ENCODE peak calls at places on chromosomes 4 and X, in four cellular contexts. One of them, this sample, is unnamed.

GRCh38 chrX:30957753-30958152 is 68.7 kb upstream of the TAB3 start:
- DNase-seq in astrocyte of the spinal cord: peak
- DNase-seq in AG09309: no peak
- DNase-seq in stomach: no peak
- DNase-seq in this sample: no peak

GRCh38 chr4:40462326-40462725 is 127.2 kb downstream of the CHRNA9 start:
- DNase-seq in astrocyte of the spinal cord: no peak
- DNase-seq in AG09309: no peak
- DNase-seq in stomach: no peak
- DNase-seq in this sample: no peak

GRCh38 chrX:132216806-132217202 is 2.4 kb downstream of the RAP2C start:
- DNase-seq in astrocyte of the spinal cord: peak
- DNase-seq in AG09309: no peak
- DNase-seq in stomach: no peak
- DNase-seq in this sample: peak

GRCh38 chr4:52904421-52904820 is 42.3 kb downstream of the RASL11B start:
- DNase-seq in astrocyte of the spinal cord: peak
- DNase-seq in AG09309: no peak
- DNase-seq in stomach: no peak
- DNase-seq in this sample: no peak

GRCh38 chrX:10199212-10199611 is 42.4 kb downstream of the CLCN4 start:
- DNase-seq in astrocyte of the spinal cord: no peak
- DNase-seq in AG09309: no peak
- DNase-seq in stomach: no peak
- DNase-seq in this sample: no peak

GRCh38 chr4:124711469-124712416 is 789 bp downstream of the ANKRD50 start:
- DNase-seq in astrocyte of the spinal cord: peak
- DNase-seq in AG09309: peak
- DNase-seq in stomach: peak
- DNase-seq in this sample: peak

GRCh38 chr4:157421365-157421764 is 200.8 kb downstream of the GRIA2 start:
- DNase-seq in astrocyte of the spinal cord: no peak
- DNase-seq in AG09309: no peak
- DNase-seq in stomach: no peak
- DNase-seq in this sample: no peak

GRCh38 chr4:122921971-122922876 is at the start of gene NUDT6:
- DNase-seq in astrocyte of the spinal cord: peak
- DNase-seq in AG09309: no peak
- DNase-seq in stomach: peak
- DNase-seq in this sample: peak

GRCh38 chrX:79415056-79415455 is 47.9 kb upstream of the ITM2A start:
- DNase-seq in astrocyte of the spinal cord: no peak
- DNase-seq in AG09309: no peak
- DNase-seq in stomach: no peak
- DNase-seq in this sample: no peak

GRCh38 chr4:170423137-170423536 is 333.4 kb upstream of the AADAT start:
- DNase-seq in astrocyte of the spinal cord: peak
- DNase-seq in AG09309: no peak
- DNase-seq in stomach: no peak
- DNase-seq in this sample: no peak

GRCh38 chr4:155591201-155591600 is 75.4 kb upstream of the GUCY1A1 start:
- DNase-seq in astrocyte of the spinal cord: no peak
- DNase-seq in AG09309: no peak
- DNase-seq in stomach: no peak
- DNase-seq in this sample: no peak

GRCh38 chrX:88830113-88830512 is 83.1 kb downstream of the CPXCR1 start:
- DNase-seq in astrocyte of the spinal cord: no peak
- DNase-seq in AG09309: no peak
- DNase-seq in stomach: no peak
- DNase-seq in this sample: no peak

GRCh38 chrX:1316527-1316926 is 20.1 kb upstream of the IL3RA start:
- DNase-seq in astrocyte of the spinal cord: no peak
- DNase-seq in AG09309: no peak
- DNase-seq in stomach: peak
- DNase-seq in this sample: no peak

GRCh38 chr4:88027611-88028608 is 20.5 kb downstream of the PKD2 start:
- DNase-seq in astrocyte of the spinal cord: peak
- DNase-seq in AG09309: peak
- DNase-seq in stomach: no peak
- DNase-seq in this sample: peak

GRCh38 chrX:86946569-86946968 is 571.0 kb upstream of the KLHL4 start:
- DNase-seq in astrocyte of the spinal cord: no peak
- DNase-seq in AG09309: no peak
- DNase-seq in stomach: no peak
- DNase-seq in this sample: peak

GRCh38 chr4:105632599-105632998 is 75.9 kb downstream of the INTS12 start:
- DNase-seq in astrocyte of the spinal cord: no peak
- DNase-seq in AG09309: no peak
- DNase-seq in stomach: no peak
- DNase-seq in this sample: peak

GRCh38 chrX:135345328-135345645 is 36.0 kb downstream of the ETDC start:
- DNase-seq in astrocyte of the spinal cord: peak
- DNase-seq in AG09309: peak
- DNase-seq in stomach: peak
- DNase-seq in this sample: no peak

GRCh38 chrX:25005382-25006185 is 10.2 kb downstream of the ARX start:
- DNase-seq in astrocyte of the spinal cord: no peak
- DNase-seq in AG09309: no peak
- DNase-seq in stomach: no peak
- DNase-seq in this sample: no peak

GRCh38 chrX:39519213-39519544 is 578.6 kb downstream of the BCOR start:
- DNase-seq in astrocyte of the spinal cord: peak
- DNase-seq in AG09309: no peak
- DNase-seq in stomach: peak
- DNase-seq in this sample: no peak

GRCh38 chr4:112704991-112705845 is 68.3 kb downstream of the LARP7 start:
- DNase-seq in astrocyte of the spinal cord: peak
- DNase-seq in AG09309: no peak
- DNase-seq in stomach: peak
- DNase-seq in this sample: no peak

GRCh38 chr4:163107754-163108153 is 58.9 kb downstream of the NAF1 start:
- DNase-seq in astrocyte of the spinal cord: peak
- DNase-seq in AG09309: no peak
- DNase-seq in stomach: no peak
- DNase-seq in this sample: peak

GRCh38 chrX:53091354-53091753 is 2.6 kb upstream of the KANTR start:
- DNase-seq in astrocyte of the spinal cord: no peak
- DNase-seq in AG09309: no peak
- DNase-seq in stomach: no peak
- DNase-seq in this sample: no peak

GRCh38 chr4:95638920-95639501 is 90.2 kb upstream of the UNC5C start:
- DNase-seq in astrocyte of the spinal cord: no peak
- DNase-seq in AG09309: no peak
- DNase-seq in stomach: no peak
- DNase-seq in this sample: peak

GRCh38 chr4:123528501-123529277 is 132.1 kb downstream of the SPRY1 start:
- DNase-seq in astrocyte of the spinal cord: no peak
- DNase-seq in AG09309: no peak
- DNase-seq in stomach: no peak
- DNase-seq in this sample: no peak

GRCh38 chr4:182528819-182529218 is 285.6 kb downstream of the TENM3 start:
- DNase-seq in astrocyte of the spinal cord: no peak
- DNase-seq in AG09309: no peak
- DNase-seq in stomach: no peak
- DNase-seq in this sample: no peak

GRCh38 chr4:174352405-174352804 is 68.7 kb downstream of the CEP44 start:
- DNase-seq in astrocyte of the spinal cord: no peak
- DNase-seq in AG09309: no peak
- DNase-seq in stomach: no peak
- DNase-seq in this sample: no peak

GRCh38 chrX:130120746-130121504 is 10.6 kb upstream of the ELF4 start:
- DNase-seq in astrocyte of the spinal cord: peak
- DNase-seq in AG09309: peak
- DNase-seq in stomach: peak
- DNase-seq in this sample: peak

DNA sequence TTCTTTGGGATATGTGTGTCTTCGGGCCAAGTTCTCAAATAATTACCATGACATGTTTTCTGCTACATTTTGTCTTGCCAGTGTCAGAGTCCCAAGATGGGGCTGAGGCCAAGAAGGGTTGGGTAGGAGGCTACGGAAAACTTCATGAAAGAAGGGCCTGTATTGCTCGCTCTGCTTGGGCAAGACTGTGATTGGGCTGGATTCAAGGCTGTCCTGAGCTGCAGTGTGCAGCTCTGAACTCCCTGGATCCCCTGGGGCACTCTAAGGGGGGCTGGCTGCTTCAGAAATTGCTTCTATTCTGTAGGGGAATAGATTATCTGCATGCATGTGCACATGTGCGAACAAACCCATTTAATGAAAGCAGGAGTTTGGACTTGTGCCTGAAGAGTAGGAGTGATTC is 13.6 kb downstream of the TSPAN6 start:
- DNase-seq in astrocyte of the spinal cord: no peak
- DNase-seq in AG09309: no peak
- DNase-seq in stomach: no peak
- DNase-seq in this sample: no peak
- TF ChIP-seq CTCF in astrocyte of the spinal cord: no peak
- TF ChIP-seq CTCF in AG09309: no peak
- TF ChIP-seq CTCF in stomach: no peak
- TF ChIP-seq CTCF in this sample: no peak

DNA sequence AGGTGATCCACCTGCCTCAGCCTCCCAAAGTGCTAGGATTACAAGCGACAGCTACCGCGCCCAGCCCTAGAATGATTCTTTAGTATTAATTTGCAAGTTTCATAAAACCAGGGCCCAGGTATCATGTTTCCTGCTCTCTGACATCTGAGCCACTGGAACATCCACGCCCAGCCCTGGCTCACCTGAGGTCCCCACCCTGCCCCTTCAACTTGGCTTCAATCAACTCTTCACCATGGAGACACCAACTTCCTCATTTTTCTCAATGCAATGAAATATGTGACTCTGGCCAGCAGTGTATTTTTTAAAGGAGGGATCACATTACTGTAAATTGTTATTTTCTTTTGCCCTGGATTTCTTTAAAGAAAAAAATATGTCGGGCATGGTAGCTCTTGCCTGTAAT is 3.9 kb downstream of the PRSS12 start:
- DNase-seq in astrocyte of the spinal cord: no peak
- DNase-seq in AG09309: no peak
- DNase-seq in stomach: no peak
- DNase-seq in this sample: no peak
- TF ChIP-seq CTCF in astrocyte of the spinal cord: no peak
- TF ChIP-seq CTCF in AG09309: no peak
- TF ChIP-seq CTCF in stomach: no peak
- TF ChIP-seq CTCF in this sample: no peak

GRCh38 chrX:119186194-119186593 is 49.9 kb upstream of the PGRMC1 start:
- DNase-seq in astrocyte of the spinal cord: no peak
- DNase-seq in AG09309: no peak
- DNase-seq in stomach: no peak
- DNase-seq in this sample: no peak

GRCh38 chrX:119187298-119187697 is 48.8 kb upstream of the PGRMC1 start:
- DNase-seq in astrocyte of the spinal cord: no peak
- DNase-seq in AG09309: no peak
- DNase-seq in stomach: no peak
- DNase-seq in this sample: peak

GRCh38 chrX:119186763-119187162 is 49.3 kb upstream of the PGRMC1 start:
- DNase-seq in astrocyte of the spinal cord: no peak
- DNase-seq in AG09309: no peak
- DNase-seq in stomach: no peak
- DNase-seq in this sample: no peak

GRCh38 chrX:119177278-119177677 is 49.7 kb upstream of the KIAA1210 start:
- DNase-seq in astrocyte of the spinal cord: no peak
- DNase-seq in AG09309: no peak
- DNase-seq in stomach: no peak
- DNase-seq in this sample: no peak

DNA sequence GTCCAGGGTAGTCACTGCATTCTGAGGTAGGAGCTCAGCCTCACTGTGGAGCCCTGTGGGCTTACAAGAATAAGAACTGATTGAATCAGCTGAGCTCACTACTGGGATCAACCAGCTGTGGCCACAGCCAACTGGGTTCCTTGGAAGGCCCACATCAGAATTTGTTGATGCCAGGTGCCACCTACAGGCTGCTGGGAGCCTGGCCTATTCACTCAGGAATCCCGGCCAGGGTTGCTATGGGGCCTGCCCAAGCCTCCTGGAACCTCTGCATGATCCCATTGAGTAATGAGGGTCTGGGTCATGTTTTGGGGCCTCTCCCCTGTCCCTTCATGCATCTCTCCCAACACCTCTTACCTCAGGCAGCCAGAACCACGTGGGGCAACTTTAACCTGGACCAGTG is 53.9 kb upstream of the KIAA1210 start:
- DNase-seq in astrocyte of the spinal cord: no peak
- DNase-seq in AG09309: no peak
- DNase-seq in stomach: no peak
- DNase-seq in this sample: no peak
- TF ChIP-seq CTCF in astrocyte of the spinal cord: peak
- TF ChIP-seq CTCF in AG09309: no peak
- TF ChIP-seq CTCF in stomach: no peak
- TF ChIP-seq CTCF in this sample: no peak

GRCh38 chrX:119726900-119727555 is 31.4 kb upstream of the SOWAHD start:
- DNase-seq in astrocyte of the spinal cord: no peak
- DNase-seq in AG09309: no peak
- DNase-seq in stomach: no peak
- DNase-seq in this sample: peak

GRCh38 chrX:119729408-119730201 is 28.8 kb upstream of the SOWAHD start:
- DNase-seq in astrocyte of the spinal cord: peak
- DNase-seq in AG09309: peak
- DNase-seq in stomach: peak
- DNase-seq in this sample: peak

GRCh38 chrX:119728487-119728886 is 29.9 kb upstream of the SOWAHD start:
- DNase-seq in astrocyte of the spinal cord: no peak
- DNase-seq in AG09309: no peak
- DNase-seq in stomach: no peak
- DNase-seq in this sample: no peak
- TF ChIP-seq CTCF in astrocyte of the spinal cord: no peak
- TF ChIP-seq CTCF in AG09309: peak
- TF ChIP-seq CTCF in stomach: no peak
- TF ChIP-seq CTCF in this sample: peak

DNA sequence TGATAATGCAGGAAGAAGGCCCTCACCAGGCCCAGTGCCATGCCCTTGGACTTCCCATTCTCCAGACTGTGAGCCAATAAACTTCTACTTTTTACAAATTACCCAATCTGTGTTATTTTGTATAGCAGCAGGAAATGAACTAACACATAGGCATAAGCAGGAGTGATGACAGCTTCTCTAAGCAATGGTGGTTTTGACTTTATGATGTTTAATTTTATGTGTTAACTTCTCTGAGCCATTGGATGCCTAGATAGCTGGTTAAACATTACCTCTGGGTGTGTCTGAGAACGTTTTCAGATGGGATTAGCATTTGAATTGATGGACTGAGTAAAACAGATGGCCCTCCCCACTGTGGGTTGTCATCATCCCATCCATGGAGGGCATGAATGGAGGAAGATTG is 13.8 kb upstream of the PDLIM3 start:
- DNase-seq in astrocyte of the spinal cord: no peak
- DNase-seq in AG09309: no peak
- DNase-seq in stomach: no peak
- DNase-seq in this sample: no peak
- TF ChIP-seq CTCF in astrocyte of the spinal cord: no peak
- TF ChIP-seq CTCF in AG09309: no peak
- TF ChIP-seq CTCF in stomach: no peak
- TF ChIP-seq CTCF in this sample: no peak

GRCh38 chr4:103756736-103757135 is 37.0 kb upstream of the TACR3 start:
- DNase-seq in astrocyte of the spinal cord: no peak
- DNase-seq in AG09309: no peak
- DNase-seq in stomach: no peak
- DNase-seq in this sample: no peak

GRCh38 chr4:103757631-103758030 is 37.8 kb upstream of the TACR3 start:
- DNase-seq in astrocyte of the spinal cord: no peak
- DNase-seq in AG09309: no peak
- DNase-seq in stomach: no peak
- DNase-seq in this sample: peak

GRCh38 chr4:103754844-103755243 is 35.1 kb upstream of the TACR3 start:
- DNase-seq in astrocyte of the spinal cord: no peak
- DNase-seq in AG09309: no peak
- DNase-seq in stomach: peak
- DNase-seq in this sample: no peak

GRCh38 chr4:103753868-103754653 is 34.3 kb upstream of the TACR3 start:
- DNase-seq in astrocyte of the spinal cord: no peak
- DNase-seq in AG09309: no peak
- DNase-seq in stomach: no peak
- DNase-seq in this sample: no peak
- TF ChIP-seq CTCF in astrocyte of the spinal cord: no peak
- TF ChIP-seq CTCF in AG09309: no peak
- TF ChIP-seq CTCF in stomach: no peak
- TF ChIP-seq CTCF in this sample: no peak